ENCODE peak calls at places on chromosomes 1 and 21, in eight cellular contexts. T, F, A, J, U, N, O and L are unnamed samples.

GRCh38 chr21:32241434-32241785 is 37.4 kb downstream of the MIS18A start:
- DNase-seq in T (no peak), F (no peak), A (no peak), J (no peak), U (no peak), N (no peak), O (no peak), L (no peak)

GRCh38 chr1:245695211-245695610 is 540.4 kb downstream of the KIF26B start:
- DNase-seq in T (no peak), F (no peak), A (no peak), J (no peak), U (no peak), N (no peak), O (peak; percentile 65), L (no peak)

GRCh38 chr1:48851638-48852037 is 74.9 kb upstream of the BEND5 start:
- DNase-seq in T (peak; percentile 44), F (no peak), A (no peak), J (no peak), U (no peak), N (no peak), O (no peak), L (no peak)

GRCh38 chr1:15758953-15759661 is 512 bp downstream of the FBLIM1 start:
- DNase-seq in T (no peak), F (no peak), A (no peak), J (no peak), U (no peak), N (no peak), O (no peak), L (no peak)

GRCh38 chr1:204711947-204712701 is 26.6 kb upstream of the LRRN2 start:
- DNase-seq in T (no peak), F (no peak), A (no peak), J (no peak), U (no peak), N (no peak), O (peak; percentile 80), L (peak; percentile 74)

GRCh38 chr1:224456637-224456953 is 22.0 kb upstream of the WDR26 start:
- DNase-seq in T (no peak), F (peak; percentile 31), A (no peak), J (no peak), U (no peak), N (no peak), O (no peak), L (no peak)

GRCh38 chr1:210446479-210446878 is 117.8 kb downstream of the HHAT start:
- DNase-seq in T (peak; percentile 50), F (peak; percentile 45), A (no peak), J (peak; percentile 57), U (no peak), N (no peak), O (no peak), L (peak; percentile 47)

GRCh38 chr1:179770887-179771502 is 27.9 kb downstream of the FAM163A start:
- DNase-seq in T (no peak), F (no peak), A (no peak), J (no peak), U (no peak), N (no peak), O (no peak), L (no peak)

GRCh38 chr1:221712198-221712684 is 29.6 kb downstream of the DUSP10 start:
- DNase-seq in T (peak; percentile 97), F (no peak), A (no peak), J (no peak), U (no peak), N (no peak), O (no peak), L (no peak)

GRCh38 chr1:121569407-121569806 is 384.6 kb downstream of the SRGAP2C start:
- DNase-seq in T (no peak), F (no peak), A (no peak), J (no peak), U (no peak), N (no peak), O (no peak), L (no peak)